ENCODE peak calls at places on chromosomes 16 and 17, in four cellular contexts. T is A549; Y is lower lobe of right lung; G is CD8-positive, alpha-beta memory T cell. N is an unnamed sample.

GRCh38 chr16:67192781-67193260 is 866 bp downstream of the E2F4 start:
- DNase-seq in Y (no peak), T (no peak), G (no peak), N (no peak)

GRCh38 chr16:1610841-1611653 is 825 bp downstream of the IFT140 start:
- DNase-seq in G (peak; percentile 6), Y (no peak), T (no peak), N (no peak)

GRCh38 chr17:75983501-75984181 is 4.6 kb downstream of the TEN1 start:
- DNase-seq in G (no peak), T (no peak), Y (peak; percentile 64), N (no peak)

GRCh38 chr17:59330314-59330942 is 1.0 kb upstream of the YPEL2 start:
- DNase-seq in Y (peak; percentile 64), G (no peak), T (peak; percentile 76), N (no peak)

GRCh38 chr17:4998027-4998665 is 396 bp downstream of the KIF1C start:
- DNase-seq in G (no peak), Y (peak; percentile 80), T (peak; percentile 36), N (no peak)

GRCh38 chr16:25033852-25034251 is 18.7 kb upstream of the ARHGAP17 start:
- DNase-seq in T (no peak), G (no peak), Y (no peak), N (no peak)

GRCh38 chr16:56919099-56919800 is 12.7 kb upstream of the HERPUD1 start:
- DNase-seq in Y (no peak), T (no peak), G (no peak), N (no peak)

GRCh38 chr17:66548158-66548557 is 245.7 kb downstream of the PRKCA start:
- DNase-seq in T (no peak), Y (no peak), G (peak; percentile 24), N (no peak)

GRCh38 chr16:2148714-2149629 is 547 bp downstream of the RAB26 start:
- DNase-seq in G (no peak), T (peak; percentile 62), Y (no peak), N (no peak)

GRCh38 chr17:44331249-44331760 is 6.7 kb upstream of the SLC25A39 start:
- DNase-seq in Y (no peak), G (peak; percentile 69), T (peak; percentile 84), N (peak; percentile 77)

GRCh38 chr17:17344507-17345293 is 41.5 kb downstream of the NT5M start:
- DNase-seq in Y (no peak), G (no peak), T (no peak), N (no peak)

GRCh38 chr16:15847621-15848175 is 9.1 kb downstream of the MYH11 start:
- DNase-seq in G (no peak), T (no peak), Y (no peak), N (no peak)

GRCh38 chr17:10177921-10178788 is 20.3 kb downstream of the GAS7 start:
- DNase-seq in T (no peak), Y (no peak), G (no peak), N (no peak)

GRCh38 chr16:67249762-67250327 is 1.1 kb downstream of the SLC9A5 start:
- DNase-seq in G (no peak), T (no peak), Y (peak; percentile 25), N (no peak)

GRCh38 chr16:35192993-35193392 is 1733.6 kb downstream of the TP53TG3F start:
- DNase-seq in T (no peak), Y (no peak), G (no peak), N (no peak)

GRCh38 chr16:85349413-85350145 is 237.3 kb upstream of the CIBAR2 start:
- DNase-seq in G (no peak), Y (no peak), T (no peak), N (no peak)

GRCh38 chr16:3592559-3592958 is 15.4 kb upstream of the NLRC3 start:
- DNase-seq in T (no peak), G (no peak), Y (no peak), N (no peak)

GRCh38 chr16:35626051-35626450 is 2166.6 kb downstream of the TP53TG3F start:
- DNase-seq in T (no peak), G (no peak), Y (no peak), N (no peak)

GRCh38 chr16:29961479-29962343 is at the start of gene TMEM219:
- DNase-seq in Y (peak; percentile 93), G (peak; percentile 95), T (peak; percentile 94), N (peak; percentile 95)

GRCh38 chr17:75892556-75893224 is 4.1 kb downstream of the TRIM65 start:
- DNase-seq in G (no peak), T (no peak), Y (no peak), N (no peak)

GRCh38 chr17:7716901-7717755 is at the start of gene DNAH2:
- DNase-seq in Y (peak; percentile 77), T (peak; percentile 94), G (no peak), N (no peak)

GRCh38 chr17:9938764-9939163 is 33.7 kb upstream of the RCVRN start:
- DNase-seq in Y (no peak), G (no peak), T (no peak), N (no peak)

GRCh38 chr17:47914296-47914948 is 18.4 kb downstream of the SP2 start:
- DNase-seq in Y (no peak), T (no peak), G (no peak), N (no peak)

GRCh38 chr16:354971-355441 is 2.5 kb upstream of the AXIN1 start:
- DNase-seq in T (no peak), G (peak; percentile 72), Y (no peak), N (peak; percentile 54)

GRCh38 chr16:13448346-13448745 is 471.6 kb upstream of the ERCC4 start:
- DNase-seq in G (no peak), T (no peak), Y (no peak), N (no peak)

GRCh38 chr16:13453938-13454553 is 465.9 kb upstream of the ERCC4 start:
- DNase-seq in T (peak; percentile 14), G (no peak), Y (no peak), N (no peak)

DNA sequence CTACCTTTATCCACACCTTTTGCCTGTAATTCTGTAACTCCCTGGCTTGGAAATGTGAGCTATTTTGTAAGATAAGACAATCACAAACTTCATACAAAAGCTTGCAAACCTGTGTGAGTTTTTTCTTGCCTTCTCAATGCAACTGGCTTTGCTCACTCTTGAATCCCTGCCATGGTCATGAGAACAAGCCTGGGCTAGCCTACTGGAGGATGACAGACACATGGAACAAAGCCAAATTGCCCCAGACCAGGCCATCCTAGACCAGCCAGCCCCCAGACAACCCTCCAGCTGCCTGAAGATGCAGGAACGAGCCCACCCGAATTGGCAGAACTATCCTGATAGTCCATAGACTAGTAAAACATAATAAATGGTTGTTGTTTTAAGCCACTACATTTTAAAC is 466.6 kb upstream of the ERCC4 start:
- DNase-seq in T (no peak), G (no peak), Y (no peak), N (no peak)
- H3K27ac ChIP-seq in T (no peak overlapping the region), G (no peak overlapping the region), Y (no peak overlapping the region), N (no peak overlapping the region)

GRCh38 chr17:82687871-82688270 is 10.6 kb downstream of the RAB40B start:
- DNase-seq in Y (no peak), G (no peak), T (no peak), N (no peak)
- H3K27ac ChIP-seq in Y (no peak overlapping the region), G (no peak overlapping the region), T (peak overlapping the region; percentile 89), N (no peak overlapping the region)

GRCh38 chr17:42670925-42671657 is 5.7 kb downstream of the PLEKHH3 start:
- DNase-seq in T (no peak), Y (no peak), G (no peak), N (no peak)

GRCh38 chr17:42670199-42670924 is 6.4 kb downstream of the PLEKHH3 start:
- DNase-seq in T (no peak), G (peak; percentile 27), Y (no peak), N (peak; percentile 57)

GRCh38 chr17:42673266-42673884 is 3.4 kb downstream of the PLEKHH3 start:
- DNase-seq in T (no peak), Y (no peak), G (no peak), N (no peak)

GRCh38 chr17:42673885-42674754 is 2.7 kb downstream of the PLEKHH3 start:
- DNase-seq in G (no peak), T (peak; percentile 95), Y (no peak), N (peak; percentile 42)

DNA sequence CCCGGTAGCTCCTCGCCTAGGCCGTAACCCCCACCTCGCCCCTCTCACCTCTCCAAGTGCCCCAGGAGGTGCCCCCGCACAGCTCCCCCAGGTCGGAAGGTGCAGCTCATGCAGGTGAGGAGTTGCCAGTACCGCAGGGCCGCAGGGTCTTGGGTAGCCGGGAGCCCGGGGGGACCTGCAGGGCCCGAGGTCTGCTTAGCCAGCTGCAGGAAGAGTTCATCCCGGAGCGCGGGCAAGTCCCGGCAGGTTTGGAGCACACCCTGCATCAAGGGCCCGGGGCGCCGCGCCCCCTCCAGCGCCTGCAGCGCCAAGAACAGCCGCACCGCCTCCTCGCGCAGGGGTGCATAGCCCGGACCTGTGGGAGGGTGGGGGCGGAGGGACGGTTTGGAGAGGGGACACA is 4.8 kb downstream of the PLEKHH3 start:
- DNase-seq in Y (no peak), G (no peak), T (no peak), N (no peak)
- H3K27ac ChIP-seq in Y (no peak overlapping the region), G (no peak overlapping the region), T (peak overlapping the region; percentile 13), N (no peak overlapping the region)

DNA sequence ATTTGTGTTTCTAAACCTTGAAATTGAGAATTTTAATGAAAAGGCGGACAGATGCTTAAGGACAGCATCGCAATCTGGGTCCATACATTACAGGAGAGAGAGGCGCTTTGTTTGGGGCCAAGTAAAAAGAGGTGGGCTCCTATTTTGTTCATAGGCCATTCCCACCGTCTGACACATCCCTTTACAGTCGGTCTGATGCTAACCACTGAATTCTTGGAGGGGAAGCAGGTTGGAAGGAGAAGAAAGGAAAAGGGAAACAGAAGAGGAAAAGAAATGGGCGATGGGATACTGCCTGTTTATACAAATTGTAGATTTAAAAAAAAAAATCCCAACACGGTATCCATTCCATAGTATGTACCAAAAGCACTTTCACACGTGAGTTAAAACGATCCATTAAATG is 4.0 kb upstream of the ZFHX3 start:
- DNase-seq in Y (no peak), G (no peak), T (no peak), N (no peak)
- H3K27ac ChIP-seq in Y (peak overlapping the region; percentile 95), G (no peak overlapping the region), T (peak overlapping the region; percentile 99), N (no peak overlapping the region)

GRCh38 chr17:73526851-73527250 is 117.4 kb downstream of the SDK2 start:
- DNase-seq in Y (no peak), G (no peak), T (no peak), N (no peak)
- H3K27ac ChIP-seq in Y (no peak overlapping the region), G (no peak overlapping the region), T (no peak overlapping the region), N (no peak overlapping the region)

DNA sequence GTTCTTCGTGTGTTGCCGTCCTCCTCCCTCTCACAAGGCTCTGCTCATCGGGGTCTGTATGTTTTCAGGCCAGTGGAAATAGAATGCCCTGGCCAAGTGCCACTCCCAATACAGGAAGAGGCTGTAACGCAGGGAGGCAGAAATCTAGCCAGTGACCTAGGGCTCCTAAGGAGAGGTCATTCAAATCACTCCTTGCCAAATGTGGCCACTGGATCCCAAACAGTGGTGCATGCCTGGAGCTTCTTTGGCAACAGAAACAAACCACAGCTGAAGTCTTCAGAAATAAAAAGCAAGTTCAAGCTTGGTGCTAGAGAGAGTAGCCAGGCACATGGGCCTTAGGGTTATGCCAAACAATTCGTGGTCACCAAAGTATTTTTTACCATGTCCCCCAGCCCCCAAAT is 66.1 kb downstream of the SMG6 start:
- DNase-seq in Y (no peak), T (no peak), G (no peak), N (no peak)
- H3K27ac ChIP-seq in Y (peak overlapping the region; percentile 57), T (no peak overlapping the region), G (no peak overlapping the region), N (no peak overlapping the region)